ENCODE peak calls at places on chromosomes 5 and 9, in nine cellular contexts. B, G, L, Q, C, A, H, T and P are unnamed samples.

GRCh38 chr5:84274585-84275468 is 109.9 kb downstream of the EDIL3 start:
- DNase-seq in L (no peak), C (no peak), A (no peak), G (peak), T (peak), H (no peak), B (peak), Q (peak), P (no peak)

GRCh38 chr5:124343021-124343420 is 403.4 kb downstream of the ZNF608 start:
- DNase-seq in A (no peak), G (no peak), C (no peak), T (no peak), Q (no peak), L (no peak), B (no peak), H (no peak), P (no peak)

GRCh38 chr5:170635706-170636105 is 131.9 kb downstream of the KCNIP1 start:
- DNase-seq in C (no peak), H (no peak), T (no peak), L (no peak), B (no peak), Q (no peak), G (no peak), A (no peak), P (no peak)

GRCh38 chr5:142324377-142324870 is 397 bp downstream of the SPRY4 start:
- DNase-seq in L (peak), H (no peak), C (no peak), G (no peak), B (no peak), A (no peak), Q (peak), T (no peak), P (no peak)

GRCh38 chr9:76701441-76702031 is 62.7 kb upstream of the PCA3 start:
- DNase-seq in H (no peak), T (no peak), A (no peak), C (peak), L (no peak), Q (no peak), B (no peak), G (peak), P (no peak)

GRCh38 chr5:138648841-138649240 is 73.6 kb upstream of the HSPA9 start:
- DNase-seq in T (no peak), L (no peak), B (no peak), A (no peak), C (no peak), G (no peak), H (no peak), Q (no peak), P (no peak)

GRCh38 chr5:7897014-7897600 is 28.2 kb downstream of the MTRR start:
- DNase-seq in C (no peak), T (peak), L (no peak), H (no peak), B (peak), A (no peak), Q (peak), G (peak), P (no peak)

GRCh38 chr9:110635589-110635988 is 33.0 kb upstream of the MUSK start:
- DNase-seq in T (no peak), A (no peak), H (no peak), C (no peak), G (no peak), Q (no peak), L (no peak), B (no peak), P (no peak)

GRCh38 chr5:125719681-125720676 is 703.2 kb upstream of the GRAMD2B start:
- DNase-seq in L (no peak), A (no peak), B (no peak), Q (no peak), G (no peak), T (peak), H (no peak), C (peak), P (no peak)

GRCh38 chr9:86854898-86855523 is 92.3 kb downstream of the GAS1 start:
- DNase-seq in T (peak), Q (no peak), B (no peak), C (peak), H (peak), L (no peak), A (no peak), G (peak), P (no peak)

GRCh38 chr5:67896312-67896985 is 319.1 kb upstream of the PIK3R1 start:
- DNase-seq in H (no peak), B (no peak), T (peak), C (no peak), L (no peak), G (no peak), A (no peak), Q (no peak), P (no peak)

GRCh38 chr9:94718936-94719335 is 7.6 kb upstream of the AOPEP start:
- DNase-seq in C (no peak), L (no peak), G (no peak), Q (no peak), T (peak), A (no peak), B (no peak), H (no peak), P (no peak)

GRCh38 chr5:151950681-151951080 is 26.0 kb upstream of the GLRA1 start:
- DNase-seq in L (no peak), C (no peak), A (no peak), B (no peak), T (no peak), G (no peak), H (no peak), Q (no peak), P (no peak)

GRCh38 chr5:27403248-27403882 is 365.0 kb upstream of the CDH9 start:
- DNase-seq in C (no peak), L (no peak), T (peak), A (no peak), Q (peak), G (no peak), H (no peak), B (no peak), P (no peak)